ENCODE peak calls at places on chromosomes 1 and 21, in ten cellular contexts. M is HTR-8/SVneo; T is CD8-positive, alpha-beta T cell; B is AG20443; H is pons; J is central memory CD4-positive, alpha-beta T cell; Z is kidney tubule cell; S is C1 segment of cervical spinal cord; U is COR-L47; Q is activated T-cell treated with anti-CD3 and anti-CD28 coated beads, Interleukin-2, amount 50 U/mL, for 72 hours. G is an unnamed sample.
A peak's percentile ranks its signal among the peaks of the same experiment; 100 is the strongest.

GRCh38 chr1:171403396-171403795 is 81.9 kb upstream of the PRRC2C start:
- DNase-seq in M (no peak), T (no peak), B (no peak), H (no peak), J (no peak), Z (peak; percentile 17), S (no peak), U (no peak), Q (no peak), G (no peak)

GRCh38 chr21:46409641-46410406 is 48.9 kb upstream of the DIP2A start:
- DNase-seq in M (no peak), T (no peak), B (no peak), H (no peak), J (no peak), Z (no peak), S (no peak), U (no peak), Q (no peak), G (no peak)

GRCh38 chr1:156461781-156462647 is 38.6 kb downstream of the MEF2D start:
- DNase-seq in M (no peak), T (no peak), B (no peak), H (no peak), J (no peak), Z (peak; percentile 10), S (no peak), U (no peak), Q (no peak), G (no peak)

GRCh38 chr1:209370616-209371015 is 212.9 kb upstream of the CAMK1G start:
- DNase-seq in M (no peak), T (no peak), B (no peak), H (no peak), J (no peak), Z (no peak), S (no peak), U (no peak), Q (no peak), G (no peak)

GRCh38 chr21:38965241-38965640 is 159.5 kb downstream of the ETS2 start:
- DNase-seq in M (no peak), T (no peak), B (no peak), H (no peak), J (no peak), Z (peak; percentile 33), S (no peak), U (no peak), Q (no peak), G (no peak)

GRCh38 chr1:187264995-187265602 is 436.4 kb downstream of the PLA2G4A start:
- DNase-seq in M (peak; percentile 30), T (no peak), B (no peak), H (peak; percentile 82), J (no peak), Z (peak; percentile 53), S (peak; percentile 3), U (peak; percentile 82), Q (no peak), G (no peak)

GRCh38 chr1:192104852-192105251 is 53.4 kb upstream of the RGS18 start:
- DNase-seq in M (peak; percentile 12), T (no peak), B (peak; percentile 5), H (no peak), J (no peak), Z (peak; percentile 64), S (no peak), U (no peak), Q (no peak), G (no peak)

GRCh38 chr1:67171978-67172377 is 5.7 kb downstream of the IL23R start:
- DNase-seq in M (no peak), T (no peak), B (no peak), H (no peak), J (peak; percentile 74), Z (no peak), S (no peak), U (no peak), Q (no peak), G (no peak)

GRCh38 chr1:19690342-19690741 is 25.7 kb downstream of the HTR6 start:
- DNase-seq in M (no peak), T (no peak), B (no peak), H (no peak), J (no peak), Z (no peak), S (no peak), U (no peak), Q (no peak), G (no peak)

GRCh38 chr1:204867666-204868339 is 2.9 kb upstream of the NFASC start:
- DNase-seq in M (no peak), T (no peak), B (no peak), H (no peak), J (no peak), Z (no peak), S (no peak), U (no peak), Q (no peak), G (no peak)

GRCh38 chr1:201149400-201149799 is 4.9 kb downstream of the TMEM9 start:
- DNase-seq in M (peak; percentile 44), T (no peak), B (peak; percentile 29), H (no peak), J (no peak), Z (peak; percentile 57), S (no peak), U (peak; percentile 61), Q (no peak), G (no peak)